ENCODE peak calls at places on chromosome X, in eight cellular contexts. P, A, O, B, C, M, L and I are unnamed samples.

GRCh38 chrX:54808109-54808604 is 612 bp downstream of the MAGED2 start:
- DNase-seq in P (no peak), A (peak; percentile 6), O (no peak), B (no peak), C (peak; percentile 76), M (peak; percentile 86), L (peak; percentile 10), I (peak; percentile 79)

GRCh38 chrX:100768679-100769338 is 36.9 kb upstream of the SYTL4 start:
- DNase-seq in P (peak; percentile 74), A (peak; percentile 44), O (peak; percentile 87), B (peak; percentile 74), C (peak; percentile 64), M (peak; percentile 86), L (peak; percentile 81), I (peak; percentile 76)

GRCh38 chrX:43002526-43003203 is 224.7 kb upstream of the PPP1R2C start:
- DNase-seq in P (peak; percentile 50), A (no peak), O (no peak), B (no peak), C (no peak), M (no peak), L (no peak), I (no peak)

GRCh38 chrX:65821721-65822496 is 154.5 kb downstream of the MSN start:
- DNase-seq in P (no peak), A (no peak), O (no peak), B (no peak), C (no peak), M (no peak), L (no peak), I (peak; percentile 50)

GRCh38 chrX:149804102-149804501 is 22.4 kb downstream of the MAGEA9 start:
- DNase-seq in P (no peak), A (no peak), O (no peak), B (no peak), C (no peak), M (no peak), L (no peak), I (no peak)

GRCh38 chrX:42087960-42088359 is 164.6 kb upstream of the CASK start:
- DNase-seq in P (no peak), A (no peak), O (no peak), B (no peak), C (no peak), M (no peak), L (no peak), I (no peak)

GRCh38 chrX:906586-906985 is 276.0 kb downstream of the SHOX start:
- DNase-seq in P (no peak), A (no peak), O (no peak), B (no peak), C (no peak), M (no peak), L (no peak), I (no peak)

GRCh38 chrX:71420686-71421085 is 54.5 kb downstream of the TAF1 start:
- DNase-seq in P (no peak), A (no peak), O (no peak), B (no peak), C (peak; percentile 20), M (peak; percentile 2), L (no peak), I (peak; percentile 6)

GRCh38 chrX:78116365-78116764 is 12.3 kb downstream of the PGK1 start:
- DNase-seq in P (no peak), A (no peak), O (no peak), B (no peak), C (no peak), M (no peak), L (no peak), I (no peak)

GRCh38 chrX:48474127-48474526 is 1.9 kb upstream of the FTSJ1 start:
- DNase-seq in P (peak; percentile 31), A (no peak), O (peak; percentile 47), B (no peak), C (peak; percentile 42), M (no peak), L (no peak), I (peak; percentile 44)

GRCh38 chrX:20665441-20665840 is 398.7 kb upstream of the RPS6KA3 start:
- DNase-seq in P (no peak), A (no peak), O (no peak), B (no peak), C (no peak), M (no peak), L (no peak), I (no peak)

GRCh38 chrX:100410083-100410590 is at the start of gene PCDH19:
- DNase-seq in P (no peak), A (no peak), O (peak; percentile 57), B (no peak), C (peak; percentile 86), M (peak; percentile 81), L (peak; percentile 74), I (peak; percentile 70)

GRCh38 chrX:29634516-29634915 is 580.8 kb upstream of the MAGEB2 start:
- DNase-seq in P (no peak), A (no peak), O (no peak), B (no peak), C (no peak), M (no peak), L (no peak), I (no peak)

GRCh38 chrX:100677616-100678181 is 33.7 kb downstream of the SRPX2 start:
- DNase-seq in P (no peak), A (no peak), O (no peak), B (no peak), C (no peak), M (no peak), L (no peak), I (no peak)

GRCh38 chrX:462853-463252 is 76.1 kb upstream of the PPP2R3B start:
- DNase-seq in P (no peak), A (no peak), O (no peak), B (no peak), C (no peak), M (no peak), L (no peak), I (no peak)

GRCh38 chrX:135494453-135494852 is 26.0 kb upstream of the INTS6L start:
- DNase-seq in P (no peak), A (no peak), O (no peak), B (no peak), C (no peak), M (no peak), L (no peak), I (no peak)

GRCh38 chrX:40167240-40168182 is 69.8 kb upstream of the BCOR start:
- DNase-seq in P (peak; percentile 37), A (no peak), O (no peak), B (no peak), C (no peak), M (peak; percentile 84), L (no peak), I (peak; percentile 85)

GRCh38 chrX:151488677-151489076 is 74.8 kb upstream of the PASD1 start:
- DNase-seq in P (peak; percentile 2), A (peak; percentile 4), O (no peak), B (peak; percentile 4), C (peak; percentile 5), M (no peak), L (no peak), I (peak; percentile 43)

GRCh38 chrX:150694738-150695410 is 1.7 kb downstream of the MTMR1 start:
- DNase-seq in P (peak; percentile 53), A (no peak), O (no peak), B (no peak), C (no peak), M (no peak), L (no peak), I (no peak)

GRCh38 chrX:41703574-41704029 is 14.8 kb downstream of the GPR34 start:
- DNase-seq in P (no peak), A (no peak), O (no peak), B (no peak), C (no peak), M (no peak), L (no peak), I (no peak)

GRCh38 chrX:115017455-115017854 is at the start of gene IL13RA2:
- DNase-seq in P (no peak), A (no peak), O (no peak), B (no peak), C (peak; percentile 2), M (no peak), L (no peak), I (peak; percentile 9)

DNA sequence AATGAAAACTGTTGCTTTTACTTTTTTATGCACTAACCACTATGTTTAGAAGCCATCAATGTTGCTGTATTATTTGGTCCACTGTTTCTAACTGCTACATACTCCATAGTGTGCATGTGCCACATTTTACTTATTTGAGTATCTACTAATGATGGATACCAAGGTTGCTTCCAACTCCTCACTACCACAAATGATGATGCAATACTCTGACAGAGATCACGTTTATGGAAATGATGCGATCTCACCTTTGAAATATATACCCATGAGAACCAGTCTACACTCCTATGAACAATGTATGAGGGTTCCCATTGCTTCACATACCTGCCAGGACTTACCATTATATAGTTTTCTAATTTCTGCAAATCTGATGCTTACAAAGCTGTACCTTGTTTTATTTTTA is 44.2 kb downstream of the HUWE1 start:
- DNase-seq in P (no peak), A (no peak), O (no peak), B (no peak), C (no peak), M (no peak), L (no peak), I (no peak)
- H3K9me2 ChIP-seq in P (no peaks in the 10 kb centered on the region), A (no peaks in the 10 kb centered on the region), O (no peaks in the 10 kb centered on the region), B (no peaks in the 10 kb centered on the region), C (no peaks in the 10 kb centered on the region), M (no peaks in the 10 kb centered on the region), L (no peaks in the 10 kb centered on the region), I (no peaks in the 10 kb centered on the region)

DNA sequence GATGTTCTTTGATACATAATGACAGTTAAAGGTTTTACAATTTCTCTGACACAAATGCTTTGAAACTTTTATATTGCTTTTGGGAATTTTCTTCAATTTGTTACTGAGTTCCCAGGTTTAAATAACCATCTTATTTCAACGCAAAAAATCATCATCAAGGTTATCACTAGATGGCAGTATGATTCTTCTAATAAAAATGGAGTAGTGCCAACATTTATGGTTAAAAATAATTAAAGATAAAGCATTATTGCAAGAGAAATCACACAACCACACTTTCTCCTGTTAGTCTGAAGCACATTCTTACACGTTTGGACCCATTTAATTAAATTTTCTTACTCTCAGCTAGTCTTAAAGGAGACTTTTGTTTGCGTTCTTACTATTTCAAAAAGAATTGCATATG is 611.3 kb upstream of the CPXCR1 start:
- DNase-seq in P (no peak), A (no peak), O (peak; percentile 35), B (no peak), C (no peak), M (peak; percentile 16), L (peak; percentile 28), I (peak; percentile 5)
- TF ChIP-seq CTCF in P (peak; percentile 62), A (no peak), O (peak; percentile 62), B (peak; percentile 56), C (peak; percentile 61), M (peak; percentile 55), L (peak; percentile 41), I (peak; percentile 47)

DNA sequence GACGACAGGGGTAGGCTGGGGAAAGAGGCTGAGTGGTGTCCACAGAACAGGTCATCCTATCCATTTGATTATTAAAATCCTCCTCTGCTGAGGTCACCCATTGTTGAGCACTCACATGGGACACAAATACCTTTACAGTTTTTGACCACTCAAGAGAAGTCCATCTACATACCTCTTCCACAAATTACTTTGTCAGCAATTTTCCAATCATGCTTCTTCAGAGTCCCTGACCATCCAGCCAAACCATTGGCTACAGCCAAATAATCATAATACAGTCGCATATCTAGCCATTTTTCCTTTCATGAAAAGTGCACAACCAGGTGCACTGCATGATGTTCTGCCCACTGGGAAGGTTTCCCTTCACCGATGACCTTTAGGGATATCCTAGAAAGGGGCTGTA is 407.4 kb downstream of the TEX13C start:
- DNase-seq in P (no peak), A (no peak), O (no peak), B (no peak), C (no peak), M (no peak), L (no peak), I (no peak)
- H3K9me2 ChIP-seq in P (no peaks in the 10 kb centered on the region), A (no peaks in the 10 kb centered on the region), O (no peaks in the 10 kb centered on the region), B (no peaks in the 10 kb centered on the region), C (no peaks in the 10 kb centered on the region), M (no peaks in the 10 kb centered on the region), L (no peaks in the 10 kb centered on the region), I (no peaks in the 10 kb centered on the region)

GRCh38 chrX:8845060-8845459 is 43.9 kb upstream of the FAM9A start:
- DNase-seq in P (no peak), A (no peak), O (peak; percentile 87), B (peak; percentile 38), C (no peak), M (no peak), L (no peak), I (peak; percentile 50)
- TF ChIP-seq CTCF in P (no peak), A (no peak), O (peak; percentile 43), B (no peak), C (no peak), M (no peak), L (no peak), I (peak; percentile 24)